ENCODE peak calls at places on chromosomes 1 and 21, in four cellular contexts. L is A549, R is K562, H is HepG2. A is an unnamed sample.
A peak's percentile ranks its signal among the peaks of the same experiment; 100 is the strongest.

GRCh38 chr1:169892819-169893644 is 664 bp downstream of the SCYL3 start:
- DNase-seq in L (peak; percentile 14), R (no peak), H (no peak), A (no peak)

GRCh38 chr1:200891774-200892157 is 2.9 kb upstream of the INAVA start:
- DNase-seq in H (peak; percentile 83), L (peak; percentile 52), R (no peak), A (peak; percentile 76)

GRCh38 chr1:228538831-228539230 is 51.6 kb downstream of the RNF187 start:
- DNase-seq in R (no peak), H (no peak), L (no peak), A (no peak)

GRCh38 chr1:203726417-203726867 is 38.5 kb upstream of the LAX1 start:
- DNase-seq in R (peak; percentile 57), H (no peak), L (no peak), A (no peak)

GRCh38 chr1:217562229-217562878 is 68.5 kb downstream of the GPATCH2 start:
- DNase-seq in L (peak; percentile 25), R (no peak), H (peak; percentile 11), A (no peak)

GRCh38 chr1:36133484-36133883 is 8.5 kb upstream of the COL8A2 start:
- DNase-seq in L (peak; percentile 39), R (no peak), H (no peak), A (no peak)

GRCh38 chr1:159867322-159868064 is 5.0 kb upstream of the VSIG8 start:
- DNase-seq in R (no peak), L (no peak), H (no peak), A (peak; percentile 40)

GRCh38 chr1:7068552-7068951 is 283.3 kb downstream of the CAMTA1 start:
- DNase-seq in H (no peak), R (no peak), L (no peak), A (no peak)

GRCh38 chr21:36203603-36203889 is 46.9 kb downstream of the DOP1B start:
- DNase-seq in R (no peak), L (peak; percentile 45), H (peak; percentile 34), A (no peak)

GRCh38 chr1:164369698-164370365 is 189.2 kb upstream of the PBX1 start:
- DNase-seq in R (no peak), L (no peak), H (no peak), A (no peak)

GRCh38 chr1:224107282-224107625 is 6.7 kb upstream of the FBXO28 start:
- DNase-seq in R (no peak), L (no peak), H (no peak), A (no peak)

GRCh38 chr1:67838180-67838912 is 5.1 kb upstream of the GNG12 start:
- DNase-seq in H (no peak), L (no peak), R (no peak), A (no peak)

GRCh38 chr1:166197597-166197996 is 30.8 kb upstream of the FAM78B start:
- DNase-seq in L (no peak), H (no peak), R (no peak), A (no peak)

GRCh38 chr1:151681921-151682320 is 34.7 kb downstream of the CELF3 start:
- DNase-seq in L (no peak), R (no peak), H (no peak), A (no peak)

GRCh38 chr1:228989992-228990827 is 254.9 kb downstream of the RHOU start:
- DNase-seq in H (peak; percentile 56), L (no peak), R (no peak), A (no peak)

GRCh38 chr1:59444520-59444919 is 147.6 kb downstream of the FGGY start:
- DNase-seq in L (no peak), H (no peak), R (no peak), A (no peak)

GRCh38 chr1:19974822-19975416 is 4.5 kb downstream of the PLA2G2A start:
- DNase-seq in R (peak; percentile 62), L (peak; percentile 67), H (peak; percentile 99), A (peak; percentile 66)

GRCh38 chr1:117633936-117634335 is 28.1 kb downstream of the TENT5C start:
- DNase-seq in R (no peak), H (no peak), L (no peak), A (no peak)

GRCh38 chr1:29280780-29281131 is 44.4 kb downstream of the PTPRU start:
- DNase-seq in R (no peak), L (no peak), H (no peak), A (no peak)

GRCh38 chr1:93605812-93606512 is 75.7 kb downstream of the BCAR3 start:
- DNase-seq in L (peak; percentile 67), H (no peak), R (no peak), A (no peak)

GRCh38 chr1:158685068-158685467 is 1.4 kb downstream of the SPTA1 start:
- DNase-seq in H (no peak), R (no peak), L (no peak), A (no peak)

GRCh38 chr1:185821612-185822385 is 87.6 kb downstream of the HMCN1 start:
- DNase-seq in H (no peak), L (no peak), R (no peak), A (no peak)

GRCh38 chr1:226736908-226737818 is 1.9 kb downstream of the ITPKB start:
- DNase-seq in R (no peak), H (no peak), L (no peak), A (peak; percentile 59)

GRCh38 chr1:203818399-203818798 is 23.0 kb downstream of the ZBED6 start:
- DNase-seq in R (no peak), L (no peak), H (no peak), A (no peak)

GRCh38 chr1:84772428-84772943 is 82.2 kb upstream of the SSX2IP start:
- DNase-seq in H (peak; percentile 55), R (peak; percentile 82), L (peak; percentile 62), A (peak; percentile 84)

GRCh38 chr1:189752461-189752860 is 725.2 kb downstream of the BRINP3 start:
- DNase-seq in H (no peak), R (no peak), L (no peak), A (no peak)

GRCh38 chr1:209883341-209883971 is 54.6 kb upstream of the SYT14 start:
- DNase-seq in L (no peak), R (no peak), H (no peak), A (no peak)

GRCh38 chr1:23577056-23577985 is 18.0 kb upstream of the ID3 start:
- DNase-seq in L (peak; percentile 85), H (peak; percentile 79), R (peak; percentile 53), A (no peak)

GRCh38 chr1:167777253-167777618 is 55.5 kb downstream of the MPZL1 start:
- DNase-seq in L (no peak), H (no peak), R (no peak), A (no peak)

GRCh38 chr1:168320805-168321577 is 40.3 kb downstream of the TBX19 start:
- DNase-seq in L (peak; percentile 61), R (peak; percentile 67), H (peak; percentile 23), A (no peak)

GRCh38 chr1:44670751-44671640 is 3.3 kb downstream of the TMEM53 start:
- DNase-seq in L (no peak), R (no peak), H (no peak), A (no peak)

GRCh38 chr1:25183126-25183980 is 48.9 kb downstream of the SYF2 start:
- DNase-seq in L (no peak), H (no peak), R (no peak), A (no peak)

GRCh38 chr1:23743287-23744052 is at the start of gene ELOA:
- DNase-seq in L (peak; percentile 65), R (peak; percentile 97), H (peak; percentile 35), A (peak; percentile 80)

DNA sequence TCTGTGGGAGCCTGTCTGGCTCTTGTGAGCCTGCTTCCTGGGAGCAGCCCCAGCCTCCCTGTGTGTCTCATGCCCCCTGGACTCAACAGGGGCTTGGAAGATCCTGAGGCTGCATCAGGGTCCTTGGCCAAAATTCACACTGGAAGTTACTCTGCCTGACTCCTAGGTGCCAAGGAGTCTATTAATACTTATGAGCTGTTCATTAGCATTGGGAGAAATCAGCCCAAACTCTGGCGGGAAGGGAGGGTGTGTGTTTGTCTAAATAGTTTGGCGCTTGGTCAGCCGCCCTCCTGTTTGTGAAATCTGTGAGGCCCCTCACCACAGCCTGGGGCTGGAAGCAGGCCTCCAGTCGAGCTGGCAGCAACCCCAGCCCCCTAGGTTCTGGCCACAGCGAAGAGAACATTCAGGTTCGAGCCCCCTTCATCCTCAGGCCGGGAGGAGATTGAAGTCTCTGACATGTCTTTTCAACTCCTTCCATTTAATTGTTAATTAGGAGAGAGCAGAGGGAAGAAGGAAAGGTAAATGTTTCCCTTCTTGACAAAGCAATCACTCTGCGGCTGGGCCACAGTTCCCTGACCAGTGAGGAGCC is 82.1 kb upstream of the F3 start:
- DNase-seq in R (no peak), L (no peak), H (no peak), A (peak; percentile 16)
- TF ChIP-seq HMGXB4 in R (no peak), L (no peak), H (no peak), A (no peak)

GRCh38 chr21:46080171-46081021 is 17.5 kb upstream of the COL6A2 start:
- DNase-seq in L (no peak), H (no peak), R (no peak), A (no peak)
- TF ChIP-seq HMGXB4 in L (no peak), H (no peak), R (no peak), A (no peak)

DNA sequence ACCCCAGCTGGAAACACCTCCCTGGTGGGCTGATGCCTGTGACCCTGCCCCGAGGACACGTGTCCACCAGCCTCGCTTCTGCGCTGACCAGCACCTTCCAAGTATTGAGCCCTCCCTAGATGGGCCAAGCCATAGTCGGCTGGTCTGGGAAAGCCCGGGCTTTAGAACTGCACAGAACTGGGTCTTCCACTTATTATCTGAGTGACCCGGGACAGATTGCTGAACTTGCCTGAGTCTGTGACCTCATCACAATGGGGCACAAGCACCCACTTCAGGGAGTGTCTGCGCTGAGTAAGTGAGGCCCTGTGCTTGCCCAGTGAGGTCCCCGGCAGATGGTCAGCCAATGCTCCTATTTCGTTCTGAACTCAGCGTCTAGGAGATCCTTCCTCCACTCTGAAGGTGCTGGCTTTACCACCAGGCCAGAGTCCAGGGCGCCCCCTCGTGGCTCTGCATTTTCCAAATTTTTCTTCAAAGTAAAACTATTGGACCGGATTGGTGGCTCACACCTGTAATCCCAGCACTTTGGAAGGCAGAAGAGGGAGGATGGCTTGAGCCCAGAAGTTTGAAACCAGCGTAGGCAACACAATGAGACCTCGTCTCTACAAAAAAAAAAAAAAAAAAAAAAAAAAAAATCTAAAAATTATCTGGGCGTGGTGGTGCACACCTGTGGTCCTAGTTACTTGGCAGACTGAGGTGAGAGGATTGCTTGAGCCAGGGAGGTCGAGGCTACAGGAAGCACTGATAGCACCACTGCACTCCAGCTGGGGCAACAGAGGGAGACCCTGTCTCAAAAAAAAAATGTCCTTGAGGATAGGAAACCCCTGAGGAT is 61.8 kb downstream of the FCRL5 start:
- DNase-seq in L (peak; percentile 60), R (peak; percentile 43), H (peak; percentile 43), A (peak; percentile 90)
- TF ChIP-seq HMGXB4 in L (no peak), R (no peak), H (no peak), A (no peak)

GRCh38 chr1:202564958-202565497 is 145.2 kb downstream of the SYT2 start:
- DNase-seq in H (no peak), L (no peak), R (no peak), A (no peak)

GRCh38 chr1:202567747-202568146 is 142.5 kb downstream of the SYT2 start:
- DNase-seq in R (no peak), L (no peak), H (no peak), A (no peak)

GRCh38 chr1:202563818-202564217 is 146.4 kb downstream of the SYT2 start:
- DNase-seq in L (no peak), R (no peak), H (no peak), A (no peak)

GRCh38 chr1:202568466-202569196 is 141.6 kb downstream of the SYT2 start:
- DNase-seq in H (no peak), L (no peak), R (no peak), A (no peak)

DNA sequence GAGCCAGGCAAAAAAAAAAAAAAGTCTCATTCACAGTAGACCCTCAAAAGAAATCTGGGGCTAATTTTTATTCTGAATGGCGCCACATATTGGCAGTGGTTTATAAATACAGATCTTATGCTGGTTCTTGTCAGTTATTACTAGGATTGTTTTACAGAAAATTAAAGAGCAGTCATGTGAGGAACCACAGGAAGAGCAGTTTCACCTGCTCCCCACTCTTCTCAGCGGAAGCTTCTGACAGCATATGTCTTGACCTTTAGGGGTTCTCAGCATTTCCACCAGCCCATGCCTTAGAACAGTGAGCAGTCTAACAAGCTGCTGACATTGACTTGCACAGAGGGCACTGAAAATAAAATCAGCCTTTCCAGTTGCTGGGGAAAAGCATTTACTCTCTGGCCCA is 144.4 kb downstream of the SYT2 start:
- DNase-seq in L (no peak), R (no peak), H (no peak), A (no peak)
- TF ChIP-seq HMGXB4 in L (no peak), R (no peak), H (no peak), A (no peak)